ENCODE peak calls at places on chromosomes 3 and 15, in eight cellular contexts. P, E, R, K, N, B, H and Q are unnamed samples. For H3K36me3, the result is how much of the 10 kb centered on the place peaks cover.

GRCh38 chr15:78239811-78240210 is 5.4 kb upstream of the ACSBG1 start:
- DNase-seq in P (no peak), E (no peak), R (peak), K (no peak), N (no peak), B (no peak), H (no peak), Q (no peak)

GRCh38 chr3:182671942-182672341 is 121.4 kb upstream of the ATP11B start:
- DNase-seq in P (no peak), E (no peak), R (no peak), K (no peak), N (peak), B (no peak), H (no peak), Q (no peak)

GRCh38 chr3:67335813-67336212 is 318.6 kb downstream of the SUCLG2 start:
- DNase-seq in P (no peak), E (no peak), R (no peak), K (peak), N (no peak), B (no peak), H (no peak), Q (no peak)

GRCh38 chr15:31211353-31211752 is 109.8 kb upstream of the TRPM1 start:
- DNase-seq in P (no peak), E (no peak), R (no peak), K (no peak), N (no peak), B (no peak), H (no peak), Q (no peak)

GRCh38 chr3:29064085-29064484 is 216.8 kb upstream of the RBMS3 start:
- DNase-seq in P (no peak), E (no peak), R (no peak), K (no peak), N (peak), B (no peak), H (no peak), Q (no peak)

GRCh38 chr15:63133786-63134185 is 12.1 kb downstream of the LACTB start:
- DNase-seq in P (no peak), E (no peak), R (no peak), K (no peak), N (peak), B (no peak), H (no peak), Q (no peak)

GRCh38 chr3:96069065-96069464 is 745.3 kb upstream of the EPHA6 start:
- DNase-seq in P (no peak), E (no peak), R (no peak), K (no peak), N (no peak), B (no peak), H (no peak), Q (no peak)

GRCh38 chr3:24355806-24356205 is 138.8 kb downstream of the THRB start:
- DNase-seq in P (no peak), E (no peak), R (no peak), K (no peak), N (no peak), B (no peak), H (no peak), Q (no peak)

GRCh38 chr3:13494463-13495350 is 14.6 kb downstream of the HDAC11 start:
- DNase-seq in P (no peak), E (no peak), R (peak), K (peak), N (peak), B (no peak), H (no peak), Q (no peak)

DNA sequence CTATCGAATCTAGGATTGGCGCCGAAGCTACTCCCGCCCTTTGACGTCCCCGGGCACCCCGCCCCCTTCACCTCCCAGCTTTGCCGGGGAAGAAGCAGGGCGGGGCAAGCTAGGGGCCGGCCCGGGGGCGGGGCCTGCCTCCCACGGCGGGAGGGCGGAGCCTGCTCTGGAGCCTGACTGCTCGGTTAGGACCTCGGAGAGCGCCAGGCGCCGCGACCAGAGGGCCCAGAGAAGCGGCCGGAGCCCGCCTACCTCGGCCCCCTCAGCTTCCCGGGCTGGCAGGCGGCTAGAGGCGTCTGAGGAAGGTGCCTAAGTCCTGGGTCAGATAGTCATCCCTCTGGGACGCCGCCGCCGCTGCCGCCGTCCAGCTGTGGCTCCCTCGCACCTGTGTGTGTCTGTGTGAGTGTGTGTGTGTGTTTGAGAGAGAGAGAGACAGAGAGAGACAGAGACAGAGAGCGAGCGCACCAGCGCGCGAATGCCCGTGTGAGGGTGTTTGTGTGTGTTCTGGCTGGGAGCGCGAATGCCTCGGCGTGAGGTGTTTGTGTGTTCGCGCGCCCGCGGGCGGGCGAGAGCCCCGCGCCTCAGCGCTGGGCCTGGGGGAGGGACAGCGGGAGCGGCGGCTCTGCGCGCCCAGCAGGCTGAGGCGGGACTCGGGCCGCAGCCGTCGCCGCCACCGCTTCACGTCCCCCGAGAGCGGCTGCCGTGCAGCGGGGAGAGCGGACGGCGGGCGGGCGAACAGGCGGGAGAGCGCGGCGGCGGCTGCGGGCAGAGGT is at the start of gene STXBP5L:
- DNase-seq in P (no peak), E (peak), R (peak), K (peak), N (peak), B (peak), H (no peak), Q (peak)
- H3K27ac ChIP-seq in P (no peak), E (no peak), R (no peak), K (peak), N (no peak), B (no peak), H (no peak), Q (peak)

GRCh38 chr15:40002295-40002694 is 36.7 kb downstream of the SRP14 start:
- DNase-seq in P (no peak), E (no peak), R (no peak), K (peak), N (peak), B (peak), H (no peak), Q (no peak)
- H3K36me3 ChIP-seq in P (half or more), E (under half), R (half or more), K (under half), N (under half), B (under half), H (under half), Q (under half)

GRCh38 chr3:57756528-57757401 is 656 bp downstream of the SLMAP start:
- DNase-seq in P (peak), E (peak), R (peak), K (peak), N (peak), B (peak), H (no peak), Q (peak)

GRCh38 chr3:57757642-57758297 is 1.7 kb downstream of the SLMAP start:
- DNase-seq in P (no peak), E (no peak), R (no peak), K (no peak), N (peak), B (peak), H (no peak), Q (no peak)

GRCh38 chr3:57753016-57753415 is 3.1 kb upstream of the SLMAP start:
- DNase-seq in P (no peak), E (no peak), R (no peak), K (no peak), N (no peak), B (no peak), H (no peak), Q (no peak)

GRCh38 chr3:57756022-57756527 is at the start of gene SLMAP:
- DNase-seq in P (peak), E (peak), R (peak), K (peak), N (peak), B (peak), H (peak), Q (peak)

GRCh38 chr3:57755368-57756021 is 614 bp upstream of the SLMAP start:
- DNase-seq in P (peak), E (no peak), R (no peak), K (peak), N (peak), B (peak), H (no peak), Q (no peak)
- TF ChIP-seq CTCF in P (no peak), E (no peak), R (peak), K (no peak), N (no peak), B (no peak), H (no peak), Q (no peak)

GRCh38 chr3:195522254-195523023 is 20.7 kb downstream of the PPP1R2 start:
- DNase-seq in P (no peak), E (no peak), R (no peak), K (no peak), N (peak), B (no peak), H (no peak), Q (no peak)
- H3K27ac ChIP-seq in P (no peak), E (no peak), R (no peak), K (no peak), N (no peak), B (no peak), H (no peak), Q (no peak)